ENCODE peak calls at places on chromosome 5, in five cellular contexts. T is AG10803, I is activated B cell treated with CpG ODN at 0.5 μM for 24 hours, B is RWPE1, V is dorsolateral prefrontal cortex. H is an unnamed sample.
A peak's percentile ranks its signal among the peaks of the same experiment; 100 is the strongest.

GRCh38 chr5:369151-369939 is 47.8 kb downstream of the AHRR start:
- DNase-seq in T (no peak), B (no peak), I (no peak), V (no peak), H (peak; percentile 4)

GRCh38 chr5:97111612-97112011 is 30.8 kb downstream of the LIX1 start:
- DNase-seq in B (no peak), T (no peak), I (no peak), V (no peak), H (no peak)

GRCh38 chr5:179854356-179854755 is 4.3 kb downstream of the MRNIP start:
- DNase-seq in T (no peak), B (no peak), V (no peak), I (no peak), H (no peak)

GRCh38 chr5:5344051-5344571 is 78.4 kb upstream of the ICE1 start:
- DNase-seq in I (no peak), V (no peak), B (no peak), T (no peak), H (no peak)

GRCh38 chr5:71790433-71790832 is 71.4 kb downstream of the CARTPT start:
- DNase-seq in B (no peak), V (no peak), T (no peak), I (no peak), H (no peak)

GRCh38 chr5:141017943-141018342 is 33.2 kb upstream of the PCDHB1 start:
- DNase-seq in V (no peak), B (no peak), T (no peak), I (no peak), H (no peak)

GRCh38 chr5:98433673-98434072 is 339.8 kb upstream of the RGMB start:
- DNase-seq in T (peak; percentile 24), B (peak; percentile 42), V (no peak), I (no peak), H (no peak)

GRCh38 chr5:169656125-169656990 is 19.3 kb downstream of the DOCK2 start:
- DNase-seq in B (no peak), T (no peak), V (no peak), I (no peak), H (no peak)

GRCh38 chr5:140966293-140967225 is at the start of gene PCDHAC2:
- DNase-seq in V (peak; percentile 74), B (peak; percentile 62), T (peak; percentile 4), I (no peak), H (peak; percentile 42)

GRCh38 chr5:51559921-51560658 is 176.8 kb downstream of the ISL1 start:
- DNase-seq in B (no peak), V (no peak), I (no peak), T (no peak), H (no peak)

GRCh38 chr5:140595538-140595937 is 30.9 kb downstream of the SLC35A4 start:
- DNase-seq in I (no peak), B (no peak), V (no peak), T (no peak), H (no peak)

GRCh38 chr5:1656271-1656975 is 132.7 kb upstream of the LPCAT1 start:
- DNase-seq in T (no peak), I (no peak), B (no peak), V (no peak), H (no peak)

GRCh38 chr5:1654786-1655495 is 131.2 kb upstream of the LPCAT1 start:
- DNase-seq in V (no peak), B (no peak), I (peak; percentile 14), T (no peak), H (no peak)

GRCh38 chr5:1657161-1657741 is 133.5 kb upstream of the LPCAT1 start:
- DNase-seq in T (no peak), I (no peak), V (no peak), B (no peak), H (no peak)

GRCh38 chr5:1652873-1653707 is 129.3 kb upstream of the LPCAT1 start:
- DNase-seq in T (peak; percentile 15), B (no peak), I (peak; percentile 41), V (no peak), H (no peak)

GRCh38 chr5:1655496-1656270 is 131.9 kb upstream of the LPCAT1 start:
- DNase-seq in T (no peak), V (no peak), I (no peak), B (no peak), H (no peak)
- TF ChIP-seq CTCF in T (no peak), V (no peak), I (no peak), B (no peak), H (no peak)

DNA sequence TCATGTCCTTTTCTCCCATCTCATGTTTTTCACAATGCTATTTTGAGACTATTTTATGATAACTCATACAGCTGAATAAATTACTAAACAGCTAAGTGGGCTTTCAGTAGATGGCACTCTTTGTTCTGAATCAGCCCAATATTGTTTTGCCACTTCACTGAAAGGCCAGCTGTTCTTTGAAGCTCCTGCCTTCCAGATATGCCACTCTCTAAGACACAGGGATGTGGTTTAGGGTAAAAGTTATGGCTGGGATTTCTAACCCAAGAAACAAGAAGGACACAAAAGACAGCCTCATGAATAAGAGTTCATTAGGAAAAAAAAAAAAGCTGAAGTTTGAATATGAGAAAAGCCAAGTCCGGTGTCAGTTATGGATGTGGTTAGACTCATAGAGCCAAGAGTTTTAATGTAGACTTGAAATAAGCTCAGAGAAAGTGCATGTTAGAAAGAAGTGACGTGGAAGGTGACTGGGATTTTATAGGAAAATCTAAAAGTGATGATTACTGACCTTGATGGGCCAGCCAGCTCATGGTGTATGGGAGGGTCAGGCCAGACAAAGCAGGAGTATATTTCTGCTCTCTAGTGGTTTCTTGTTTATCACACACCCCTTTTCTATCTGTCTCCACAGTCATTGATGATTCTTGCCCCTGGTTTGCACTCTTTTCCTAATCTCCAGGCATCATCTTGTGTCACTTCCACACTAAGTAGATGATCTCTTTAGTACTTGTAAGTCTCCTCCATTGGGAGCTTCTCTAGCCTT is 488.5 kb downstream of the NR2F1-AS1 start:
- DNase-seq in B (peak; percentile 17), T (peak; percentile 59), V (no peak), I (no peak), H (no peak)
- TF ChIP-seq CTCF in B (peak; percentile 6), T (peak; percentile 59), V (peak; percentile 19), I (no peak), H (no peak)

GRCh38 chr5:2603176-2603575 is 148.3 kb downstream of the IRX2 start:
- DNase-seq in T (no peak), V (no peak), B (no peak), I (no peak), H (no peak)
- TF ChIP-seq CTCF in T (no peak), V (no peak), B (no peak), I (no peak), H (no peak)

GRCh38 chr5:66966439-66966838 is 230.2 kb downstream of the CD180 start:
- DNase-seq in B (no peak), T (no peak), I (no peak), V (no peak), H (no peak)
- TF ChIP-seq CTCF in B (no peak), T (no peak), I (no peak), V (no peak), H (no peak)

GRCh38 chr5:109910874-109911273 is 221.1 kb downstream of the MAN2A1 start:
- DNase-seq in T (no peak), I (no peak), V (no peak), B (no peak), H (no peak)
- TF ChIP-seq CTCF in T (no peak), I (no peak), V (no peak), B (no peak), H (no peak)

DNA sequence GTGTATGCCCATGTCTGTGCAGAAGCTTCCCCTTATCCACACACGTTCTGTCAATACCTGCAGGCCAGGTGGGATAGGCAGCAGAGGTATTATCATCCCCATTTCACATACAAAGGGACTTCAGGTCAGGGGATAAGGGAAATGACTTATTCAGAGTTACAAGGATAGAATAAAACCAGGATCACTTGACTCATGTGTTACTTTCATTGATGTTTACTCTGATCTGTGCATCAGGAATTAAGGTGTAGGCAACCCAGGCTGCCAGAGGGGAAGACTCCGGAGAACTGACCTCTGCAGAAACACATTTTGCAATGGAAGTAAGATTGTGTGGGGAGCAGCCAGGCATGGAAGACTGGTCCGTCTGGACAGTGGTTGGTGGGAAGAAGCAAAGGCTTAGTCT is 74.2 kb upstream of the FSTL4 start:
- DNase-seq in T (no peak), B (no peak), I (no peak), V (no peak), H (no peak)
- TF ChIP-seq CTCF in T (no peak), B (no peak), I (no peak), V (no peak), H (no peak)

DNA sequence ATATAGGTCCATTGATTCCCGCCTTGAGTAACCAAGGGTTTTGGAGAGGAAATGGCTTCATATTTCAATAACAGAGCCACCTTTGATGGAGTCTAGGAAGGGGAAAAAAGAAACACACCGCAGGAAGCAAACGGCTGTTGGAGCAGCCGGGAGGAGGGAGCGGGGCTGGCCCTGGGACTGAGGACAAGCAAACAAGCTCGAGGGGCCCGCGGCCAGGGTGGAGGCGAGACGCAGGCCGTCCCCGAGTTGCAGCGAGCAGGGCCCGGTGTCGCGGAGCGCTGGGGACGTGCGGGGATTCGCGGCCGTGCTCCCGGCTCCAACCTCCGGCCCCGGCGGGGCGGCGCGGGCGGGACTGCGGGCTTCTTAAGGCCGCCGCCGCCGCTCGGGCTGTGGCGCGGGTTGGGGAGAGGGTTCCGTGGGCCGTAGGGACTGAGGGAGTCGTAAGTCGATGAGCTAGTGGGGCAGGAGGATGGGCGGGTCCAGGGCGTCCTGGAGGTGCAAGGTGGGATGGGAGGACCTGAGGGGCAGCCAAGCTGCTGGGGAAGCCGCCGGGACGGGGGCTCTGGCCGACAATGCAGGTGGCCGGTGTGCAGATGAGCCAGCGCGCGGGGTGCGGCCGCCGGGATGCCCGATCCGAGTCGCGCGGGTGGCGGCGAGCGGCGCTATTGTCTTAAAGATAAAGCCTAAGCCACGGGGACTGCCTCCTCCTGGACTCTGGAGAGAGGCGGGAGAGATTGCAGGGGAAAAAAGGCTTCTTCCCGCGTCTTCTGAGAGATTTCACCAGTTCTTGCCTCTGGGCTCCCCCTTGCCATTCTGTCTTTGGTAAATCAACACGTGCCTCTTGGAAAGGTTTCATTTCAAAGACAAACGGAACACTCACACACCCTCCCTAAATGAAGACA is 1.5 kb upstream of the HAPLN1 start:
- DNase-seq in I (no peak), V (peak; percentile 83), B (peak; percentile 78), T (peak; percentile 75), H (peak; percentile 56)
- TF ChIP-seq CTCF in I (no peak), V (peak; percentile 52), B (peak; percentile 75), T (peak; percentile 57), H (peak; percentile 46)

GRCh38 chr5:131324311-131324710 is 60.5 kb downstream of the CDC42SE2 start:
- DNase-seq in T (peak; percentile 39), B (no peak), V (no peak), I (no peak), H (no peak)

GRCh38 chr5:131330031-131330430 is 66.2 kb downstream of the CDC42SE2 start:
- DNase-seq in B (no peak), I (no peak), V (no peak), T (no peak), H (no peak)

GRCh38 chr5:131323378-131323777 is 59.5 kb downstream of the CDC42SE2 start:
- DNase-seq in I (no peak), V (no peak), B (peak; percentile 44), T (no peak), H (no peak)

GRCh38 chr5:131329187-131329540 is 65.3 kb downstream of the CDC42SE2 start:
- DNase-seq in B (no peak), V (no peak), T (no peak), I (no peak), H (no peak)

GRCh38 chr5:131328536-131329186 is 64.8 kb downstream of the CDC42SE2 start:
- DNase-seq in B (peak; percentile 82), T (peak; percentile 18), V (no peak), I (no peak), H (no peak)
- TF ChIP-seq CTCF in B (no peak), T (no peak), V (no peak), I (no peak), H (no peak)

GRCh38 chr5:111159845-111160244 is 64.3 kb upstream of the CAMK4 start:
- DNase-seq in I (no peak), B (no peak), T (no peak), V (no peak), H (no peak)
- TF ChIP-seq CTCF in I (no peak), B (no peak), T (no peak), V (no peak), H (no peak)

H was measured in progenitor cell of endocrine pancreas.